ENCODE peak calls at places on chromosomes 6 and 20, in four cellular contexts. One of them, this sample, is unnamed.

GRCh38 chr6:150006961-150007464 is 18.3 kb downstream of the RAET1L start:
- DNase-seq in lower leg skin: no peak
- DNase-seq in CD4-positive, alpha-beta T cell: no peak
- DNase-seq in left ventricle myocardium inferior: no peak
- DNase-seq in this sample: no peak

GRCh38 chr20:2840967-2841531 is 504 bp downstream of the VPS16 start:
- DNase-seq in lower leg skin: peak; percentile 54
- DNase-seq in left ventricle myocardium inferior: peak; percentile 61
- DNase-seq in CD4-positive, alpha-beta T cell: no peak
- DNase-seq in this sample: peak; percentile 55

GRCh38 chr6:106510090-106510970 is 119.0 kb downstream of the RTN4IP1 start:
- DNase-seq in lower leg skin: peak; percentile 62
- DNase-seq in CD4-positive, alpha-beta T cell: peak; percentile 54
- DNase-seq in left ventricle myocardium inferior: peak; percentile 36
- DNase-seq in this sample: peak; percentile 36

GRCh38 chr6:21360353-21360752 is 233.2 kb upstream of the SOX4 start:
- DNase-seq in CD4-positive, alpha-beta T cell: no peak
- DNase-seq in lower leg skin: peak; percentile 22
- DNase-seq in left ventricle myocardium inferior: no peak
- DNase-seq in this sample: no peak

GRCh38 chr20:44471481-44471882 is 4.2 kb upstream of the TTPAL start:
- DNase-seq in lower leg skin: no peak
- DNase-seq in CD4-positive, alpha-beta T cell: no peak
- DNase-seq in left ventricle myocardium inferior: no peak
- DNase-seq in this sample: no peak

GRCh38 chr20:45039470-45039811 is 61.5 kb downstream of the KCNS1 start:
- DNase-seq in lower leg skin: no peak
- DNase-seq in CD4-positive, alpha-beta T cell: no peak
- DNase-seq in left ventricle myocardium inferior: no peak
- DNase-seq in this sample: no peak

GRCh38 chr20:62367136-62367482 is at the start of gene LAMA5:
- DNase-seq in left ventricle myocardium inferior: peak; percentile 72
- DNase-seq in lower leg skin: no peak
- DNase-seq in CD4-positive, alpha-beta T cell: no peak
- DNase-seq in this sample: peak; percentile 54

GRCh38 chr6:142885182-142885867 is 59.7 kb downstream of the HIVEP2 start:
- DNase-seq in CD4-positive, alpha-beta T cell: peak; percentile 39
- DNase-seq in left ventricle myocardium inferior: no peak
- DNase-seq in lower leg skin: no peak
- DNase-seq in this sample: peak; percentile 24

GRCh38 chr6:11667876-11668275 is 110.7 kb downstream of the ADTRP start:
- DNase-seq in lower leg skin: no peak
- DNase-seq in left ventricle myocardium inferior: no peak
- DNase-seq in CD4-positive, alpha-beta T cell: no peak
- DNase-seq in this sample: no peak

GRCh38 chr6:141541766-141542324 is 590.9 kb upstream of the GJE1 start:
- DNase-seq in lower leg skin: no peak
- DNase-seq in left ventricle myocardium inferior: no peak
- DNase-seq in CD4-positive, alpha-beta T cell: no peak
- DNase-seq in this sample: no peak

GRCh38 chr6:109610555-109610954 is 80.4 kb downstream of the AK9 start:
- DNase-seq in left ventricle myocardium inferior: no peak
- DNase-seq in lower leg skin: no peak
- DNase-seq in CD4-positive, alpha-beta T cell: no peak
- DNase-seq in this sample: no peak

GRCh38 chr20:33791959-33792597 is 19.1 kb upstream of the CHMP4B start:
- DNase-seq in CD4-positive, alpha-beta T cell: peak; percentile 39
- DNase-seq in lower leg skin: no peak
- DNase-seq in left ventricle myocardium inferior: no peak
- DNase-seq in this sample: peak; percentile 67

GRCh38 chr20:38873050-38873581 is 53.1 kb upstream of the FAM83D start:
- DNase-seq in CD4-positive, alpha-beta T cell: peak; percentile 33
- DNase-seq in lower leg skin: no peak
- DNase-seq in left ventricle myocardium inferior: no peak
- DNase-seq in this sample: no peak

GRCh38 chr20:25624500-25624939 is 706 bp upstream of the NANP start:
- DNase-seq in left ventricle myocardium inferior: no peak
- DNase-seq in CD4-positive, alpha-beta T cell: no peak
- DNase-seq in lower leg skin: no peak
- DNase-seq in this sample: no peak

GRCh38 chr20:59047938-59048680 is 5.5 kb upstream of the PRELID3B start:
- DNase-seq in left ventricle myocardium inferior: no peak
- DNase-seq in lower leg skin: no peak
- DNase-seq in CD4-positive, alpha-beta T cell: no peak
- DNase-seq in this sample: no peak

GRCh38 chr6:53686541-53686940 is 21.0 kb upstream of the KLHL31 start:
- DNase-seq in CD4-positive, alpha-beta T cell: no peak
- DNase-seq in lower leg skin: no peak
- DNase-seq in left ventricle myocardium inferior: no peak
- DNase-seq in this sample: no peak

GRCh38 chr6:130473886-130474285 is 108.1 kb downstream of the TMEM200A start:
- DNase-seq in CD4-positive, alpha-beta T cell: no peak
- DNase-seq in lower leg skin: no peak
- DNase-seq in left ventricle myocardium inferior: no peak
- DNase-seq in this sample: no peak

GRCh38 chr6:17178301-17178700 is 76.5 kb downstream of the STMND1 start:
- DNase-seq in left ventricle myocardium inferior: no peak
- DNase-seq in lower leg skin: no peak
- DNase-seq in CD4-positive, alpha-beta T cell: no peak
- DNase-seq in this sample: no peak

GRCh38 chr6:164502838-164503237 is 806.6 kb downstream of the C6orf118 start:
- DNase-seq in left ventricle myocardium inferior: no peak
- DNase-seq in lower leg skin: no peak
- DNase-seq in CD4-positive, alpha-beta T cell: no peak
- DNase-seq in this sample: no peak

GRCh38 chr20:49717693-49718092 is 4.0 kb upstream of the B4GALT5 start:
- DNase-seq in lower leg skin: no peak
- DNase-seq in CD4-positive, alpha-beta T cell: no peak
- DNase-seq in left ventricle myocardium inferior: no peak
- DNase-seq in this sample: no peak

DNA sequence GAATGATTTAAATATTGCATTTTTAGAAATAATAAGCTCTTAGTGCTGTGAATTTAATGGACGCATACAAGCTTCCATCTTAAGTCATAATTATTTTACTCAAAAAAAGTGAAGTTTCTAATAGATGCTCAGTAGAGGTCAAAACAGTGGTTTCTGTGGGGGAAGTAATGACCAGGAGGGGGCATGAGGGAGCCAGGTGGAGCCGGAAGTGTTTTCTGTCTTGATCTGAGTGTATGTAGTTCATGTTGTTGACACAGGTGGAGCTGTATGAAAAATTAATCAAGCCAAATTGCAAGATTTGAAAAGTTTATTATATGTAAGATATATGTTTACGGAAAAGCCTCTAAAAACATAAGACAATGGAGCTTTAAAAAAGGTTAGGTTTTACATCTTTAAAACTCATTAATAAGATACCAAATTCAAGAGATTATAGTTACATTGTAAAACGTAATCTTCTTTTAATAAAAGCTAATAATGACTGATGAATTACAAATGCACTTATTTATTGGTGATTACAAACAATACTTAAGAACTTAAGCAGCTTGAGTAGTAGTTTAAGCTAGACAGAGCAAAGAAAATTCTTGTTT is 68.0 kb downstream of the PLAGL1 start:
- DNase-seq in lower leg skin: no peak
- DNase-seq in CD4-positive, alpha-beta T cell: peak; percentile 43
- DNase-seq in left ventricle myocardium inferior: no peak
- DNase-seq in this sample: peak; percentile 40
- TF ChIP-seq CTCF in lower leg skin: no peak
- TF ChIP-seq CTCF in CD4-positive, alpha-beta T cell: peak; percentile 86
- TF ChIP-seq CTCF in left ventricle myocardium inferior: peak; percentile 69
- TF ChIP-seq CTCF in this sample: peak; percentile 87

GRCh38 chr20:6819599-6819998 is 52.1 kb downstream of the BMP2 start:
- DNase-seq in lower leg skin: no peak
- DNase-seq in CD4-positive, alpha-beta T cell: no peak
- DNase-seq in left ventricle myocardium inferior: no peak
- DNase-seq in this sample: no peak
- TF ChIP-seq CTCF in lower leg skin: no peak
- TF ChIP-seq CTCF in CD4-positive, alpha-beta T cell: no peak
- TF ChIP-seq CTCF in left ventricle myocardium inferior: no peak
- TF ChIP-seq CTCF in this sample: no peak

GRCh38 chr6:37372116-37372515 is 18.3 kb downstream of the RNF8 start:
- DNase-seq in left ventricle myocardium inferior: no peak
- DNase-seq in lower leg skin: no peak
- DNase-seq in CD4-positive, alpha-beta T cell: no peak
- DNase-seq in this sample: no peak
- TF ChIP-seq CTCF in left ventricle myocardium inferior: no peak
- TF ChIP-seq CTCF in lower leg skin: no peak
- TF ChIP-seq CTCF in CD4-positive, alpha-beta T cell: no peak
- TF ChIP-seq CTCF in this sample: no peak

GRCh38 chr20:46253391-46253790 is 54.9 kb downstream of the CDH22 start:
- DNase-seq in CD4-positive, alpha-beta T cell: no peak
- DNase-seq in left ventricle myocardium inferior: no peak
- DNase-seq in lower leg skin: no peak
- DNase-seq in this sample: peak; percentile 22
- TF ChIP-seq CTCF in CD4-positive, alpha-beta T cell: no peak
- TF ChIP-seq CTCF in left ventricle myocardium inferior: peak; percentile 46
- TF ChIP-seq CTCF in lower leg skin: no peak
- TF ChIP-seq CTCF in this sample: no peak

GRCh38 chr20:58028123-58028522 is 200.3 kb downstream of the ANKRD60 start:
- DNase-seq in lower leg skin: no peak
- DNase-seq in left ventricle myocardium inferior: no peak
- DNase-seq in CD4-positive, alpha-beta T cell: no peak
- DNase-seq in this sample: no peak
- TF ChIP-seq CTCF in lower leg skin: no peak
- TF ChIP-seq CTCF in left ventricle myocardium inferior: peak; percentile 26
- TF ChIP-seq CTCF in CD4-positive, alpha-beta T cell: no peak
- TF ChIP-seq CTCF in this sample: no peak

DNA sequence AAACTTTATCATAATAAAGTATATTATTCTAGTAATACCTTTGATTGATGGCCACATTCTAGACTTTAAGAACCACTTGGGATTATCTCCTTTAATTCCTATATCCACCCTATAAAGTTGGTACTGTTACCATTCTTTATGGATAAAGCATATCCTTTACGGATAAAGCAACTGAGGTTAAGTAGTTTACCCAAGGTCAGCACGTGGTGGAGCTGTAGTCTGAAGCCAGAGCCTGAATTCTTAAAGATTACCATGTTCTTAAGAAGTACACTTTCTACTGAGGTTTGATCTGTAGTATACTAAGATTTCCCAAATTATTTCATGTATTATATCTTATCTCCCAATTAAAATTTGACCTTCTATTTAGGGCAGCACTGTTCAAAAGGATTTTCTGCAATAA is 3.0 kb upstream of the NCOA7 start:
- DNase-seq in left ventricle myocardium inferior: no peak
- DNase-seq in CD4-positive, alpha-beta T cell: no peak
- DNase-seq in lower leg skin: no peak
- DNase-seq in this sample: no peak
- TF ChIP-seq CTCF in left ventricle myocardium inferior: peak; percentile 55
- TF ChIP-seq CTCF in CD4-positive, alpha-beta T cell: no peak
- TF ChIP-seq CTCF in lower leg skin: no peak
- TF ChIP-seq CTCF in this sample: no peak

GRCh38 chr6:113754291-113754690 is 102.9 kb upstream of the MARCKS start:
- DNase-seq in CD4-positive, alpha-beta T cell: no peak
- DNase-seq in left ventricle myocardium inferior: no peak
- DNase-seq in lower leg skin: no peak
- DNase-seq in this sample: no peak
- TF ChIP-seq CTCF in CD4-positive, alpha-beta T cell: no peak
- TF ChIP-seq CTCF in left ventricle myocardium inferior: no peak
- TF ChIP-seq CTCF in lower leg skin: no peak
- TF ChIP-seq CTCF in this sample: no peak

GRCh38 chr20:21981607-21982344 is 276.3 kb downstream of the PAX1 start:
- DNase-seq in lower leg skin: no peak
- DNase-seq in CD4-positive, alpha-beta T cell: no peak
- DNase-seq in left ventricle myocardium inferior: no peak
- DNase-seq in this sample: no peak

GRCh38 chr20:21982559-21982958 is 277.1 kb downstream of the PAX1 start:
- DNase-seq in left ventricle myocardium inferior: no peak
- DNase-seq in CD4-positive, alpha-beta T cell: no peak
- DNase-seq in lower leg skin: no peak
- DNase-seq in this sample: no peak

DNA sequence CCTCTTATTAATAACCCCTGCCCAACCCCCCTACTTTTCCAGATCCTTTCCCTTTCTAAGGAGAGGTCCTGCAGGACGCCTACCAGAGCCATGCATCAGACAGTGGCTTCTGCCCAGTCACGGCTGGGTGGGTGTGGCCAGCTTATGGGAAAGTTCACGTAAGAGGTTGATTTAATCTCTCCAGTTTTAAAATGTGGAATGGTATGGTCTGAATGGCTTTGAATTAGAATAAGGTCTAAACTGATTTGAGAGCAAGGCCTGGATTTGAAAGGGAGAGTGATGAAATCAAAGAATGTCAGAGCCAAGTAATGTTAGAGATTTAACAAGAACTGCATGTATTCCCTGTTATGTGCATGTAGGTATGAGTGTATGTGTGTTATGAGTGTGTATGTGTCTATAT is 275.7 kb downstream of the PAX1 start:
- DNase-seq in left ventricle myocardium inferior: no peak
- DNase-seq in lower leg skin: no peak
- DNase-seq in CD4-positive, alpha-beta T cell: no peak
- DNase-seq in this sample: no peak
- TF ChIP-seq CTCF in left ventricle myocardium inferior: no peak
- TF ChIP-seq CTCF in lower leg skin: no peak
- TF ChIP-seq CTCF in CD4-positive, alpha-beta T cell: no peak
- TF ChIP-seq CTCF in this sample: no peak